ENCODE peak calls at places on chromosomes 5 and 9, in eight cellular contexts. I is iPS-NIHi11; H is stromal cell of bone marrow; A is H1; N is activated CD4-positive, CD25-positive, alpha-beta regulatory T cell treated with anti-CD3 and anti-CD28 coated beads, Interleukin-2, amount 50 U/mL, for 72 hours; V is NCI-H1417; R is activated T-cell treated with anti-CD3 and anti-CD28 coated beads, Interleukin-2, amount 50 U/mL, for 4 hours; K is AG09319. X is an unnamed sample.

GRCh38 chr9:7051711-7052110 is 293.9 kb downstream of the KDM4C start:
- DNase-seq in A (no peak), H (no peak), V (no peak), I (no peak), K (no peak), R (no peak), N (no peak), X (no peak)

GRCh38 chr5:77339491-77339890 is 129.0 kb downstream of the PDE8B start:
- DNase-seq in R (no peak), H (no peak), V (no peak), I (no peak), A (no peak), K (no peak), N (no peak), X (no peak)

GRCh38 chr9:134661791-134662142 is 20.2 kb downstream of the COL5A1 start:
- DNase-seq in V (no peak), A (no peak), N (no peak), H (peak), R (no peak), I (no peak), K (peak), X (no peak)

GRCh38 chr5:173331956-173332479 is 3.8 kb upstream of the STC2 start:
- DNase-seq in A (no peak), V (peak), K (no peak), R (peak), H (no peak), I (peak), N (peak), X (peak)

GRCh38 chr5:148973455-148973854 is 89.4 kb downstream of the SH3TC2 start:
- DNase-seq in N (no peak), R (no peak), V (no peak), H (peak), K (no peak), A (no peak), I (no peak), X (no peak)

GRCh38 chr5:14270212-14270702 is 127.1 kb downstream of the TRIO start:
- DNase-seq in I (peak), N (no peak), V (peak), R (no peak), K (no peak), H (peak), A (no peak), X (peak)

GRCh38 chr5:15799014-15799413 is 299.0 kb downstream of the FBXL7 start:
- DNase-seq in H (no peak), K (no peak), I (no peak), R (no peak), A (no peak), N (no peak), V (no peak), X (no peak)

GRCh38 chr9:2336055-2336454 is 285.5 kb upstream of the VLDLR start:
- DNase-seq in N (no peak), H (no peak), I (no peak), K (no peak), A (no peak), V (peak), R (no peak), X (no peak)

GRCh38 chr9:76602191-76602590 is 143.2 kb downstream of the GCNT1 start:
- DNase-seq in H (no peak), K (no peak), V (no peak), I (no peak), A (no peak), R (no peak), N (no peak), X (no peak)

GRCh38 chr9:123432331-123433236 is 76.6 kb downstream of the CRB2 start:
- DNase-seq in N (no peak), A (no peak), K (no peak), I (no peak), R (no peak), H (no peak), V (no peak), X (no peak)

GRCh38 chr5:65066385-65066784 is 297.7 kb downstream of the CWC27 start:
- DNase-seq in I (no peak), V (peak), H (no peak), N (no peak), A (no peak), R (no peak), K (no peak), X (no peak)

GRCh38 chr5:150660108-150660831 is 781 bp upstream of the MYOZ3 start:
- DNase-seq in N (no peak), I (no peak), A (no peak), V (no peak), H (no peak), R (no peak), K (no peak), X (no peak)

GRCh38 chr5:150302301-150303069 is at the start of gene ARSI:
- DNase-seq in R (no peak), N (no peak), V (no peak), A (no peak), K (no peak), H (peak), I (peak), X (peak)

GRCh38 chr5:88819332-88819999 is 63.5 kb downstream of the MEF2C start:
- DNase-seq in V (no peak), I (no peak), N (no peak), A (no peak), K (no peak), H (no peak), R (no peak), X (no peak)

GRCh38 chr9:14314424-14314928 is 535 bp upstream of the NFIB start:
- DNase-seq in K (no peak), I (peak), R (no peak), H (peak), V (peak), N (no peak), A (no peak), X (peak)

GRCh38 chr9:19615036-19615435 is 173.8 kb downstream of the SLC24A2 start:
- DNase-seq in A (no peak), K (no peak), H (no peak), I (no peak), N (no peak), V (no peak), R (no peak), X (no peak)

GRCh38 chr5:17808566-17808965 is 174.3 kb downstream of the TAF11L14 start:
- DNase-seq in A (no peak), V (no peak), I (no peak), K (no peak), H (no peak), N (no peak), R (no peak), X (no peak)

GRCh38 chr5:181255836-181256578 is 4.9 kb downstream of the TRIM52 start:
- DNase-seq in A (no peak), N (no peak), H (no peak), R (no peak), I (no peak), V (no peak), K (no peak), X (no peak)

GRCh38 chr9:93900971-93901861 is 53.9 kb downstream of the BARX1 start:
- DNase-seq in R (no peak), A (no peak), I (no peak), V (no peak), N (peak), K (no peak), H (no peak), X (no peak)

GRCh38 chr5:88675159-88675757 is 207.7 kb downstream of the MEF2C start:
- DNase-seq in R (no peak), N (no peak), H (no peak), V (peak), A (no peak), K (no peak), I (no peak), X (no peak)

GRCh38 chr9:91407580-91408275 is 15.9 kb downstream of the NFIL3 start:
- DNase-seq in H (no peak), R (no peak), A (no peak), I (no peak), V (no peak), K (no peak), N (no peak), X (no peak)

GRCh38 chr9:103037508-103038477 is 42.7 kb downstream of the CYLC2 start:
- DNase-seq in V (no peak), R (no peak), N (no peak), K (no peak), A (no peak), I (no peak), H (peak), X (no peak)

GRCh38 chr9:73093016-73093739 is 58.5 kb upstream of the ANXA1 start:
- DNase-seq in K (no peak), A (no peak), H (no peak), V (no peak), I (no peak), N (no peak), R (no peak), X (no peak)

GRCh38 chr5:141403387-141403786 is 809 bp downstream of the PCDHGA9 start:
- DNase-seq in R (no peak), A (no peak), I (no peak), N (no peak), V (no peak), H (no peak), K (no peak), X (no peak)

GRCh38 chr9:92180669-92181181 is 65.5 kb upstream of the SPTLC1 start:
- DNase-seq in A (no peak), R (no peak), K (peak), I (no peak), N (no peak), V (no peak), H (peak), X (no peak)

X was measured in kidney glomerular epithelial cell.